ENCODE peak calls at places on chromosomes 13 and 19, in seven cellular contexts. One of them, this sample, is unnamed.

GRCh38 chr13:51041126-51041525 is 69.9 kb downstream of the C13orf42 start:
- DNase-seq in IMR-90: no peak
- DNase-seq in mesenchymal stem cell: no peak
- DNase-seq in trophoblast cell: peak
- DNase-seq in mesendoderm: no peak
- DNase-seq in H9: no peak
- DNase-seq in H1: no peak
- DNase-seq in this sample: no peak

GRCh38 chr19:6811378-6811777 is 38.9 kb downstream of the VAV1 start:
- DNase-seq in trophoblast cell: no peak
- DNase-seq in H1: no peak
- DNase-seq in mesendoderm: no peak
- DNase-seq in mesenchymal stem cell: no peak
- DNase-seq in IMR-90: no peak
- DNase-seq in H9: no peak
- DNase-seq in this sample: no peak

GRCh38 chr19:55053735-55054134 is 9.2 kb downstream of the RDH13 start:
- DNase-seq in trophoblast cell: no peak
- DNase-seq in mesenchymal stem cell: no peak
- DNase-seq in H9: no peak
- DNase-seq in IMR-90: no peak
- DNase-seq in H1: no peak
- DNase-seq in mesendoderm: no peak
- DNase-seq in this sample: no peak

GRCh38 chr13:112926993-112927392 is 42.0 kb upstream of the MCF2L start:
- DNase-seq in mesendoderm: no peak
- DNase-seq in mesenchymal stem cell: no peak
- DNase-seq in H9: no peak
- DNase-seq in IMR-90: no peak
- DNase-seq in trophoblast cell: no peak
- DNase-seq in H1: no peak
- DNase-seq in this sample: no peak

GRCh38 chr19:374886-375235 is 30.3 kb upstream of the MIER2 start:
- DNase-seq in IMR-90: no peak
- DNase-seq in trophoblast cell: no peak
- DNase-seq in mesenchymal stem cell: no peak
- DNase-seq in H1: no peak
- DNase-seq in mesendoderm: no peak
- DNase-seq in H9: no peak
- DNase-seq in this sample: no peak

GRCh38 chr13:50026788-50027473 is 11.7 kb downstream of the KCNRG start:
- DNase-seq in trophoblast cell: no peak
- DNase-seq in IMR-90: no peak
- DNase-seq in mesenchymal stem cell: no peak
- DNase-seq in H9: no peak
- DNase-seq in H1: no peak
- DNase-seq in mesendoderm: no peak
- DNase-seq in this sample: no peak

GRCh38 chr19:57927587-57927986 is 7.6 kb downstream of the ZNF418 start:
- DNase-seq in H9: no peak
- DNase-seq in mesendoderm: no peak
- DNase-seq in mesenchymal stem cell: no peak
- DNase-seq in IMR-90: no peak
- DNase-seq in H1: no peak
- DNase-seq in trophoblast cell: no peak
- DNase-seq in this sample: no peak

GRCh38 chr13:51221674-51222509 is at the start of gene FAM124A:
- DNase-seq in H1: peak
- DNase-seq in IMR-90: peak
- DNase-seq in H9: no peak
- DNase-seq in mesenchymal stem cell: peak
- DNase-seq in trophoblast cell: peak
- DNase-seq in mesendoderm: peak
- DNase-seq in this sample: peak

GRCh38 chr19:1862424-1863307 is 713 bp downstream of the KLF16 start:
- DNase-seq in H1: peak
- DNase-seq in IMR-90: no peak
- DNase-seq in trophoblast cell: peak
- DNase-seq in H9: no peak
- DNase-seq in mesendoderm: peak
- DNase-seq in mesenchymal stem cell: no peak
- DNase-seq in this sample: no peak

GRCh38 chr19:2302319-2303208 is 5.4 kb downstream of the LINGO3 start:
- DNase-seq in H9: peak
- DNase-seq in trophoblast cell: peak
- DNase-seq in H1: peak
- DNase-seq in mesenchymal stem cell: peak
- DNase-seq in IMR-90: peak
- DNase-seq in mesendoderm: peak
- DNase-seq in this sample: peak

GRCh38 chr13:50798923-50799322 is 44.6 kb downstream of the DLEU7 start:
- DNase-seq in H1: no peak
- DNase-seq in mesenchymal stem cell: no peak
- DNase-seq in trophoblast cell: no peak
- DNase-seq in IMR-90: no peak
- DNase-seq in H9: no peak
- DNase-seq in mesendoderm: no peak
- DNase-seq in this sample: no peak

GRCh38 chr13:109989155-109989554 is 202.8 kb upstream of the IRS2 start:
- DNase-seq in mesendoderm: no peak
- DNase-seq in trophoblast cell: no peak
- DNase-seq in IMR-90: peak
- DNase-seq in H9: no peak
- DNase-seq in mesenchymal stem cell: peak
- DNase-seq in H1: no peak
- DNase-seq in this sample: no peak

GRCh38 chr13:110340812-110341444 is 33.8 kb downstream of the COL4A2 start:
- DNase-seq in trophoblast cell: peak
- DNase-seq in IMR-90: peak
- DNase-seq in H1: no peak
- DNase-seq in mesendoderm: peak
- DNase-seq in mesenchymal stem cell: peak
- DNase-seq in H9: no peak
- DNase-seq in this sample: no peak

GRCh38 chr13:94157705-94158218 is 321.7 kb downstream of the DCT start:
- DNase-seq in H1: no peak
- DNase-seq in trophoblast cell: no peak
- DNase-seq in H9: no peak
- DNase-seq in IMR-90: no peak
- DNase-seq in mesenchymal stem cell: no peak
- DNase-seq in mesendoderm: no peak
- DNase-seq in this sample: no peak

GRCh38 chr13:58059624-58060023 is 428.1 kb downstream of the PCDH17 start:
- DNase-seq in H9: no peak
- DNase-seq in trophoblast cell: no peak
- DNase-seq in mesenchymal stem cell: no peak
- DNase-seq in IMR-90: no peak
- DNase-seq in mesendoderm: no peak
- DNase-seq in H1: no peak
- DNase-seq in this sample: no peak

GRCh38 chr19:13206581-13206980 is 56.4 kb downstream of the IER2 start:
- DNase-seq in IMR-90: no peak
- DNase-seq in H1: no peak
- DNase-seq in H9: no peak
- DNase-seq in mesendoderm: no peak
- DNase-seq in mesenchymal stem cell: no peak
- DNase-seq in trophoblast cell: no peak
- DNase-seq in this sample: no peak

GRCh38 chr13:97353927-97354326 is 80.0 kb upstream of the RAP2A start:
- DNase-seq in mesenchymal stem cell: no peak
- DNase-seq in H1: no peak
- DNase-seq in H9: no peak
- DNase-seq in mesendoderm: no peak
- DNase-seq in trophoblast cell: peak
- DNase-seq in IMR-90: peak
- DNase-seq in this sample: no peak

GRCh38 chr19:19137556-19138109 is 645 bp downstream of the TMEM161A start:
- DNase-seq in trophoblast cell: no peak
- DNase-seq in H1: no peak
- DNase-seq in H9: peak
- DNase-seq in mesenchymal stem cell: peak
- DNase-seq in IMR-90: no peak
- DNase-seq in mesendoderm: no peak
- DNase-seq in this sample: no peak

GRCh38 chr19:1027953-1028902 is 1.8 kb downstream of the CNN2 start:
- DNase-seq in H1: peak
- DNase-seq in H9: peak
- DNase-seq in trophoblast cell: peak
- DNase-seq in IMR-90: peak
- DNase-seq in mesenchymal stem cell: peak
- DNase-seq in mesendoderm: peak
- DNase-seq in this sample: peak

GRCh38 chr19:52995711-52996110 is 18.0 kb upstream of the ERVV-1 start:
- DNase-seq in IMR-90: no peak
- DNase-seq in mesenchymal stem cell: no peak
- DNase-seq in trophoblast cell: peak
- DNase-seq in mesendoderm: no peak
- DNase-seq in H1: no peak
- DNase-seq in H9: no peak
- DNase-seq in this sample: no peak

GRCh38 chr19:47494729-47495128 is 10.7 kb upstream of the KPTN start:
- DNase-seq in H1: no peak
- DNase-seq in mesendoderm: no peak
- DNase-seq in H9: no peak
- DNase-seq in trophoblast cell: no peak
- DNase-seq in IMR-90: no peak
- DNase-seq in mesenchymal stem cell: no peak
- DNase-seq in this sample: no peak

DNA sequence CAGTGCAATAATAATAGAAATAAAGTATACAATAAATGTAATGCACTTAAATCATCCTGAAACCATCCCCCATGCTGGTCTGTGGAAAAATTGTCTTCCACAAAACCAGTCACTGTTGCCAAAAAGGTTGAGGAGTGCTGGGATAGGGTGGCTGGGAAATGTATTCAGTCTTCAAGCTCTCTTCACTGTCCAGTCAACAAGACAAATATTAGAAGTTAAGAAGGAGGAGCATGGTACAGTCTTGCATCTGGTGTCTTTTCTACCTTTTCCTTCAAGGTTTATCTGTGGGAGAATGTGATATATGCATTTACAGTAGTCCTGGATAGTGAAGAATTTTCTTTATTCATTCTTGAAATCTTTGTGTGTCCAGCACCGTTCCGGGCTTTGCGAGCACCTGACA is 203.4 kb downstream of the GPC5 start:
- DNase-seq in H9: no peak
- DNase-seq in H1: no peak
- DNase-seq in mesendoderm: no peak
- DNase-seq in trophoblast cell: no peak
- DNase-seq in IMR-90: no peak
- DNase-seq in mesenchymal stem cell: no peak
- DNase-seq in this sample: no peak
- H2AK5ac ChIP-seq in H9: no peak
- H2AK5ac ChIP-seq in H1: no peak
- H2AK5ac ChIP-seq in mesendoderm: no peak
- H2AK5ac ChIP-seq in trophoblast cell: no peak
- H2AK5ac ChIP-seq in IMR-90: no peak
- H2AK5ac ChIP-seq in mesenchymal stem cell: no peak
- H2AK5ac ChIP-seq in this sample: no peak

DNA sequence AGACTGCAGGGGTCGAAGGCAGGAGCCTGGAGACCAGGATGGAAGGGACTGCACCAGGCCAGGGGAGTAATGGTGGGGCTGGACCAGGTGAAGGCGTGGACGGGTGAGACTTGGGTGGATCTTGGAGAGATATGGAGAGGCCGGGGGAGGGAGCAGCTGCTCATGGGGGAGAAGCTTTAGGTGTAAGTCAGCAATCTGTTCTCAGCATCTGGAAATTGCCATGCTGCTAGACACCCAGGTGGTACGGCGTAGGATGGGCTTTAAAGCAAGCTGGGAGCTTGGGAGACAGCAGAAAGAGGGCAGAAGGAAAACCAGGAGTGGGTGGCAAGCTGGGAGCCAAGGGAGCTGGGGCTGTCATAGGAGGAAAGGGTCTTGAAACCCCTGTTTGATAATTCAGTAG is 3.0 kb downstream of the CERS4 start:
- DNase-seq in H9: no peak
- DNase-seq in IMR-90: no peak
- DNase-seq in mesendoderm: no peak
- DNase-seq in H1: no peak
- DNase-seq in mesenchymal stem cell: no peak
- DNase-seq in trophoblast cell: no peak
- DNase-seq in this sample: no peak
- H3K4ac ChIP-seq in H9: no peak
- H3K4ac ChIP-seq in IMR-90: no peak
- H3K4ac ChIP-seq in mesendoderm: no peak
- H3K4ac ChIP-seq in H1: no peak
- H3K4ac ChIP-seq in mesenchymal stem cell: no peak
- H3K4ac ChIP-seq in trophoblast cell: no peak
- H3K4ac ChIP-seq in this sample: no peak

GRCh38 chr19:50569023-50569697 is 925 bp upstream of the LRRC4B start:
- DNase-seq in H9: no peak
- DNase-seq in mesendoderm: no peak
- DNase-seq in IMR-90: no peak
- DNase-seq in mesenchymal stem cell: no peak
- DNase-seq in H1: peak
- DNase-seq in trophoblast cell: no peak
- DNase-seq in this sample: no peak
- H2BK5ac ChIP-seq in H9: no peak
- H2BK5ac ChIP-seq in mesendoderm: no peak
- H2BK5ac ChIP-seq in IMR-90: no peak
- H2BK5ac ChIP-seq in mesenchymal stem cell: no peak
- H2BK5ac ChIP-seq in H1: no peak
- H2BK5ac ChIP-seq in trophoblast cell: no peak
- H2BK5ac ChIP-seq in this sample: no peak

GRCh38 chr13:33862006-33862405 is 44.1 kb downstream of the RFC3 start:
- DNase-seq in trophoblast cell: no peak
- DNase-seq in mesenchymal stem cell: no peak
- DNase-seq in H1: no peak
- DNase-seq in H9: no peak
- DNase-seq in IMR-90: no peak
- DNase-seq in mesendoderm: no peak
- DNase-seq in this sample: no peak

GRCh38 chr13:33863390-33863789 is 45.4 kb downstream of the RFC3 start:
- DNase-seq in IMR-90: no peak
- DNase-seq in trophoblast cell: no peak
- DNase-seq in mesendoderm: no peak
- DNase-seq in H1: no peak
- DNase-seq in H9: no peak
- DNase-seq in mesenchymal stem cell: no peak
- DNase-seq in this sample: no peak

GRCh38 chr13:33855371-33855895 is 37.5 kb downstream of the RFC3 start:
- DNase-seq in IMR-90: no peak
- DNase-seq in mesendoderm: no peak
- DNase-seq in H1: no peak
- DNase-seq in trophoblast cell: no peak
- DNase-seq in mesenchymal stem cell: no peak
- DNase-seq in H9: no peak
- DNase-seq in this sample: no peak

DNA sequence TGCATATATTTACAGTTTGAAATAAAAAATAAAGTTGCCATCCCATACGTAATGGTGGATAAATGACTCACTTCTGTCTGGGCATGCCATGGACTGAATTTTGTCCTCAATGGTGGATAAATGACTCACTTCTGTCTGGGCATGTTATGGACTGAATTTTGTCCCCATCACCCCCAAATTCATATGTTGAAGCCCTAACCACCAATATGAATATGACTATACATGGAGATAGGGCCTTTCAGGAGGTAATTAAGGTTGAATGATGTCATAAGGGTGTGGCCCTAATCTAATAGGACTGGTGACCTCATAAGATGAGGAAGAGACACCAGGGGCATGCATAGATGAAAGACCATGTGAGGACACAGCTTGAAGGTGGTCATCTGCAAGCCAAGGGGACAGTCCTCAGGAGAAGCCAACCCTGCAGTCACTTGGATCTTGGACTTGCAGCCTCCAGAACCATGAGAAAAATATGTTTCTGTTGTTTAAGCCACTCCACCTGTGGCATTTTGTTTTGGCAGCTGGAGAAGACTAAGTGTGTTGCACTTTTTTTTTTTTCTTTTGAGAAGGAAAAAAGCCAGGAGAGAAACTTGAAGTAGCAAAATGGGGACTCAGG is 41.8 kb downstream of the RFC3 start:
- DNase-seq in H9: no peak
- DNase-seq in trophoblast cell: no peak
- DNase-seq in mesenchymal stem cell: no peak
- DNase-seq in IMR-90: no peak
- DNase-seq in mesendoderm: no peak
- DNase-seq in H1: no peak
- DNase-seq in this sample: no peak
- H2AK5ac ChIP-seq in H9: no peak
- H2AK5ac ChIP-seq in trophoblast cell: no peak
- H2AK5ac ChIP-seq in mesenchymal stem cell: no peak
- H2AK5ac ChIP-seq in IMR-90: no peak
- H2AK5ac ChIP-seq in mesendoderm: no peak
- H2AK5ac ChIP-seq in H1: no peak
- H2AK5ac ChIP-seq in this sample: no peak